ENCODE peak calls at places on chromosomes 11 and 22, in five cellular contexts. B is H1, F is GM12878, U is K562, Q is HepG2. Z is an unnamed sample. For H3K79me2, the result is how much of the 10 kb centered on the place peaks cover.

GRCh38 chr11:71252782-71253730 is 679 bp upstream of the SHANK2 start:
- DNase-seq in B (peak), F (no peak), U (no peak), Q (peak), Z (peak)

GRCh38 chr11:11608783-11609232 is 13.0 kb downstream of the GALNT18 start:
- DNase-seq in B (no peak), F (no peak), U (no peak), Q (no peak), Z (no peak)

GRCh38 chr22:28142361-28142801 is 223.3 kb upstream of the PITPNB start:
- DNase-seq in B (no peak), F (no peak), U (no peak), Q (peak), Z (no peak)

GRCh38 chr22:50192825-50193204 is 7.1 kb downstream of the TRABD start:
- DNase-seq in B (no peak), F (no peak), U (no peak), Q (no peak), Z (no peak)

GRCh38 chr11:110355011-110355744 is 58.8 kb upstream of the RDX start:
- DNase-seq in B (no peak), F (no peak), U (no peak), Q (peak), Z (peak)

GRCh38 chr11:2462986-2463765 is 18.4 kb downstream of the KCNQ1 start:
- DNase-seq in B (no peak), F (no peak), U (no peak), Q (peak), Z (no peak)

GRCh38 chr11:67542971-67543370 is 19.7 kb upstream of the CABP2 start:
- DNase-seq in B (no peak), F (no peak), U (no peak), Q (no peak), Z (peak)

GRCh38 chr11:60280412-60280811 is at the start of gene MS4A4A:
- DNase-seq in B (no peak), F (no peak), U (no peak), Q (no peak), Z (no peak)

GRCh38 chr22:38578505-38578904 is 8.5 kb upstream of the DMC1 start:
- DNase-seq in B (no peak), F (no peak), U (no peak), Q (no peak), Z (peak)

GRCh38 chr11:119248750-119249670 is 42.9 kb downstream of the CBL start:
- DNase-seq in B (no peak), F (no peak), U (no peak), Q (no peak), Z (no peak)

GRCh38 chr22:46652081-46652929 is 32.1 kb downstream of the GRAMD4 start:
- DNase-seq in B (no peak), F (no peak), U (peak), Q (peak), Z (no peak)

GRCh38 chr22:33007485-33007884 is 50.7 kb downstream of the SYN3 start:
- DNase-seq in B (peak), F (no peak), U (no peak), Q (no peak), Z (no peak)

GRCh38 chr11:48210052-48210451 is 6.6 kb upstream of the OR4B1 start:
- DNase-seq in B (no peak), F (no peak), U (peak), Q (peak), Z (peak)

GRCh38 chr11:68036717-68037239 is 2.0 kb upstream of the TCIRG1 start:
- DNase-seq in B (no peak), F (no peak), U (no peak), Q (no peak), Z (no peak)

GRCh38 chr11:4202749-4203148 is 108.2 kb downstream of the RRM1 start:
- DNase-seq in B (no peak), F (no peak), U (no peak), Q (no peak), Z (no peak)

GRCh38 chr11:93476796-93477195 is 66.4 kb downstream of the SMCO4 start:
- DNase-seq in B (no peak), F (no peak), U (no peak), Q (no peak), Z (no peak)

GRCh38 chr11:126489791-126490190 is 134.3 kb downstream of the ST3GAL4 start:
- DNase-seq in B (no peak), F (no peak), U (no peak), Q (no peak), Z (no peak)

GRCh38 chr11:128653828-128654231 is 40.0 kb upstream of the FLI1 start:
- DNase-seq in B (peak), F (no peak), U (no peak), Q (no peak), Z (peak)

GRCh38 chr22:38312261-38312800 is 4.9 kb downstream of the CSNK1E start:
- DNase-seq in B (no peak), F (no peak), U (no peak), Q (no peak), Z (no peak)

GRCh38 chr22:20998411-20999336 is 3.2 kb downstream of the THAP7 start:
- DNase-seq in B (no peak), F (no peak), U (peak), Q (no peak), Z (no peak)

GRCh38 chr11:43135966-43136534 is 175.7 kb upstream of the API5 start:
- DNase-seq in B (no peak), F (peak), U (no peak), Q (no peak), Z (no peak)

GRCh38 chr11:43129329-43129728 is 182.5 kb upstream of the API5 start:
- DNase-seq in B (no peak), F (no peak), U (no peak), Q (no peak), Z (no peak)

DNA sequence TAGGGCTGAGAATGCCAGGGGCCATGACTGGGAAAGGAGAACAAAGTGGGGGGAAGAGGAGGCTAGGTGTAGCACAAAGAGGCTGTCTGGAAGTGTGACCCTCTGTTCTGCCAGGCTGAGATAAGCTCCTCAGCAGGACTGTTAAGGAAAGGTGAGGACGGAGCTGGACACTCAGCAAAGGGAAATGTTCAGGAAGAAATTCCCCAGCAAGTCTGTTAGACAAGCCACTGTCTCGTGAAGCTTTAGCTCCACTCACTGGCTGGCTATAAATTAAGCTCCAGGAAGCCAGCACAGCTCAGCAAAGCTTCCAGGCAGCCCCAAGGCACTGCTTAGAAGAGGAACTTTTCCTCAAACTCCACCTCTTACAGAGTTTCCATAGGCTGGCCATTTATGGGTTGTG is 181.2 kb upstream of the API5 start:
- DNase-seq in B (no peak), F (no peak), U (no peak), Q (no peak), Z (peak)
- TF ChIP-seq CTCF in B (peak), F (peak), U (no peak), Q (peak), Z (peak)

GRCh38 chr11:114080219-114080618 is 20.7 kb downstream of the ZBTB16 start:
- DNase-seq in B (no peak), F (no peak), U (no peak), Q (no peak), Z (no peak)

GRCh38 chr11:114080769-114081168 is 21.3 kb downstream of the ZBTB16 start:
- DNase-seq in B (no peak), F (no peak), U (no peak), Q (no peak), Z (no peak)

GRCh38 chr11:114078423-114078822 is 18.9 kb downstream of the ZBTB16 start:
- DNase-seq in B (no peak), F (no peak), U (no peak), Q (peak), Z (no peak)

GRCh38 chr11:114077482-114078305 is 18.2 kb downstream of the ZBTB16 start:
- DNase-seq in B (no peak), F (no peak), U (no peak), Q (no peak), Z (no peak)

DNA sequence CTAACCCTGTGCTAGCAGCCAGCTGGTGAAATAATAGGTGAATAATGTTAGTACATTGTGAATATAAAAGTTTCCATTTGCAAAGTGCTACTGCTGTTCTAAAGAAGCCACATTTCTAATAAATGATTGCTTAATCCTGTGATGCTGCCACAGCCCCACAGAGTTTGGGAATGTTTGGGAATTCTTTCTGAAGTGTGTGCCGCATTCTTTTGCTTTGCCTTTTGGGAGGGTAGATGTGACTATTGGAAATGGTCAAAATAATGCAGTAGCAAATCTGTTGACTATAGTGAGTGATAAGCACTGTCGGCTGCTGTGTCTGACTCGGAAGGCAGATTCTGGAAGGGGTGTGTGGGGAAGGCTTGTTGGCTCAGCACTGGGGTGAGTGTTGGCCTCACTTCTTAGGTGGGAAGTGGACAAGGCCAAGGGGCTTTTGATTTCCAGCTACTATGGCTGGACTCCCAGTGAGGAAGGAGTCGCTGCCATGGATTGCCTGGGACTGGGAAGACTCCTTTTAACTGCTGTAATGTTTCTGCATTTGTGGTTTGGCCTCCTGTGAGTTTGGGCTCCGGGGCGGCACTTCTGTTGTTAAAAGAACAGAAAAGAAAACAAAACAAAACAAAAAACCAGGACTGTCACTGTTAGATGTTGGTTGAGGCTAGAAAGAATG is 20.0 kb downstream of the ZBTB16 start:
- DNase-seq in B (no peak), F (no peak), U (no peak), Q (no peak), Z (no peak)
- TF ChIP-seq CREB1 in B (no peak), F (no peak), U (no peak), Q (no peak), Z (no peak)

DNA sequence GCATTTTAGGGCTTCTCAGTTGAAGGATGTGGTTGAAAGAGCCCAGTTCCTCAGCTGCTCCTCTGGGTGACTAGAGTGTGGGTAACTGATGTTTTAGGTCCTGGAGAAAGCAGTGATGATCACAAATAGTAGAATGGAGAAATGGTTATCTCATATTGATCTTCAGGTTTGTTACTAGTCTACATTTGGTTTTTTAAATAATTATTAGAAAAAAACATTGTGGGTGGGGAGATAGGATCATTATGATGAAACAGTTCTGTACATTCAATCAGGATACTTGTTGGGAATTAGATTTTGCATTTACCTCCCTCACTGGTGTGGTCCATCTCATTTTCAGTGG is 24.9 kb downstream of the SREBF2 start:
- DNase-seq in B (no peak), F (no peak), U (no peak), Q (no peak), Z (no peak)
- H3K79me2 ChIP-seq in B (under half), F (half or more), U (half or more), Q (half or more), Z (half or more)

DNA sequence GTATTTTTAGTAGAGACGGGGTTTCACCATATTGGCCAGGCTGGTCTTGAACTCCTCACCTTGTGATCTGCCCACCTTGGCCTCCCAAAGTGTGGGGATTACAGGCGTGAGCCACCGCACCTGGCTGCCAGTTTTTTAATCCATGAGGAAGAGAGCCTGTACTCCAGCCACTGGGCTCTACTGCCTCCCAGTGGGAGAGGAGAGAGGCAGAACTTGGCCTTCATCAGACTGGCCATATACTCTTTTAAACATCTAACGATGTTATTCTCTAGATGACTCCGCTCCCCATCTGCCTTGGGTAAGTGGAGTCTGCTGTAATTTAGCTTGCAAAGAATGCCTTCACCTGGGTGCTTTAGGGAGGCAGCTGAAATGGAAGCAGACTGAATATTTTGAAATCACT is 34.6 kb downstream of the SLC6A5 start:
- DNase-seq in B (no peak), F (no peak), U (peak), Q (no peak), Z (peak)
- TF ChIP-seq CTCF in B (peak), F (no peak), U (peak), Q (peak), Z (peak)

DNA sequence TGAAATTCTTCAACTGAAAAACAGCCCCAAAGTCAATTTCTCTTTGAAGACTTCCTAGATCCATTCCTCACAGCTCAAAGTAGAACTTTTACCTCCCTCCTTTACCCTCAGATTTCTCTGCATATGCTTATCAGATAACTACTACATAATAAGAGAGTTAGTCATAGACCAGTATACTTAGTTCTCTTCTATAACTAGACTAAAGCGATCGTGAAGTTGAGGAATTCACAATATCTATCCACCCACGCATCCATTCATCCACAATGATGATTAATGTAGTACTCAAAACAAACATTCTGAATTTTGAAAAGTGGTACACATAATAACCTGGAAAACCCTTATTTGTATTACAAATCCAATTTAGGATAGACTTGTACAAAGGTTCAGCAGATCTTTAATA is 800.9 kb upstream of the TENM4 start:
- DNase-seq in B (no peak), F (no peak), U (no peak), Q (no peak), Z (no peak)
- TF ChIP-seq CREB1 in B (no peak), F (no peak), U (no peak), Q (no peak), Z (no peak)

GRCh38 chr11:102448869-102449224 is 3.7 kb downstream of the TMEM123 start:
- DNase-seq in B (no peak), F (no peak), U (no peak), Q (peak), Z (no peak)
- H3K79me2 ChIP-seq in B (under half), F (half or more), U (half or more), Q (half or more), Z (under half)

GRCh38 chr11:14357843-14358728 is 897 bp downstream of the RRAS2 start:
- DNase-seq in B (peak), F (no peak), U (peak), Q (peak), Z (peak)

GRCh38 chr11:14356342-14356741 is 2.6 kb downstream of the RRAS2 start:
- DNase-seq in B (no peak), F (no peak), U (no peak), Q (no peak), Z (no peak)

GRCh38 chr11:14360976-14361375 is 2.0 kb upstream of the RRAS2 start:
- DNase-seq in B (no peak), F (no peak), U (peak), Q (no peak), Z (no peak)

GRCh38 chr11:14359573-14360031 is 619 bp upstream of the RRAS2 start:
- DNase-seq in B (no peak), F (no peak), U (no peak), Q (no peak), Z (no peak)

DNA sequence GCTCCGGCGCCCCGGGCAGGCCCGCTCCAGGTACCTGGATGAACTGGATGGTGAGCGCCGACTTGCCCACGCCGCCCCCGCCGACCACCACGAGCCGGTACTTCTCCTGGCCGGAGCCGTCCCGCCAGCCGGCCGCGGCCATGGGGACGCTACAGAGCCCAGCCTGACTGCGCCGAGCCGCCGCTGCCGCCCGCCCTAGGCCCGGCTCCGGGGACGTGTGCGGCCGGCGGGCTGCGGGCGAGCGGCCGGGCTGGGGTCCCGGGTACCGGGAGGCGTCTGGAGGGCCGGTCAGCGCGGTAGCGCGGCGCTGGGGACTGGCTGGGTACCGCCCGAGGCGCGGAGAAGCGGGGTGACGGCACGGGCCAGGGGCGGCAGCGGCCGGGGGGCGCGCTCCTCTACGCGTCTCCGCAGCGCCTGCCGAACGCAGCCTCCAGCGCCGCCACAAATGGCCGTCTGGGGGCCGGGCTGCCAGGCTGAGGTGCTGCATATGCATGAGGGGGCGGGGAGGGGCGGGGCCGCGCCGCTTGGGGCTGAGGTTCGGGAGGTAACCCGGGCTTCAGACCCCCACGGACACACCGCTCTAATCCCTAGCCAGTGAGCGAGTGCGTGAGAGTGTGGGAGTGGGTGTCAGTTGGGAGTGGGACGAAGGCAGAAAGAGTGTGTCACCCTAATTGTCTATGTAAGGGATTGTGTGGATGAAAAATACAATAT is at the start of gene RRAS2:
- DNase-seq in B (peak), F (no peak), U (peak), Q (peak), Z (peak)
- TF ChIP-seq CTCF in B (no peak), F (peak), U (peak), Q (no peak), Z (no peak)

GRCh38 chr11:73518195-73518594 is 79.7 kb downstream of the FAM168A start:
- DNase-seq in B (no peak), F (no peak), U (no peak), Q (no peak), Z (no peak)

GRCh38 chr11:73519266-73519665 is 78.6 kb downstream of the FAM168A start:
- DNase-seq in B (no peak), F (no peak), U (no peak), Q (no peak), Z (no peak)

GRCh38 chr11:73524774-73525173 is 73.1 kb downstream of the FAM168A start:
- DNase-seq in B (no peak), F (no peak), U (no peak), Q (no peak), Z (no peak)

GRCh38 chr11:73520358-73521061 is 77.4 kb downstream of the FAM168A start:
- DNase-seq in B (no peak), F (peak), U (no peak), Q (no peak), Z (no peak)

GRCh38 chr11:73521621-73522020 is 76.3 kb downstream of the FAM168A start:
- DNase-seq in B (no peak), F (peak), U (no peak), Q (peak), Z (no peak)
- TF ChIP-seq CREB1 in B (no peak), F (no peak), U (no peak), Q (no peak), Z (no peak)

GRCh38 chr11:34960277-34960676 is 43.9 kb downstream of the PDHX start:
- DNase-seq in B (no peak), F (no peak), U (no peak), Q (no peak), Z (no peak)

GRCh38 chr11:34962034-34962433 is 45.6 kb downstream of the PDHX start:
- DNase-seq in B (no peak), F (no peak), U (no peak), Q (no peak), Z (no peak)

GRCh38 chr11:34964610-34965331 is 48.4 kb downstream of the PDHX start:
- DNase-seq in B (no peak), F (no peak), U (no peak), Q (peak), Z (no peak)

GRCh38 chr11:34959770-34960169 is 43.4 kb downstream of the PDHX start:
- DNase-seq in B (no peak), F (no peak), U (no peak), Q (no peak), Z (no peak)

GRCh38 chr11:34963351-34963750 is 46.9 kb downstream of the PDHX start:
- DNase-seq in B (no peak), F (no peak), U (no peak), Q (no peak), Z (no peak)
- H3K79me2 ChIP-seq in B (under half), F (under half), U (under half), Q (under half), Z (under half)

Z was measured in GM23338.